ENCODE peak calls at places on chromosomes 3 and 15, in nine cellular contexts. V is activated B cell treated with CpG ODN at 0.5 μM for 24 hours, M is transverse colon, O is neural crest cell, G is dorsolateral prefrontal cortex, X is lower leg skin, K is body of pancreas, N is AG10803, Z is progenitor cell of endocrine pancreas. E is an unnamed sample.

GRCh38 chr15:67120009-67120838 is 54.8 kb downstream of the SMAD3 start:
- DNase-seq in V (no peak), M (no peak), O (no peak), G (no peak), X (no peak), K (no peak), N (no peak), Z (no peak), E (no peak)

GRCh38 chr3:138776961-138777360 is 57.8 kb downstream of the PIK3CB start:
- DNase-seq in V (no peak), M (no peak), O (no peak), G (no peak), X (no peak), K (no peak), N (no peak), Z (no peak), E (no peak)

GRCh38 chr15:34582461-34583357 is 742 bp downstream of the GOLGA8B start:
- DNase-seq in V (peak), M (peak), O (no peak), G (no peak), X (no peak), K (peak), N (peak), Z (peak), E (peak)

GRCh38 chr3:12969487-12969886 is 103.7 kb downstream of the IQSEC1 start:
- DNase-seq in V (no peak), M (no peak), O (no peak), G (peak), X (no peak), K (no peak), N (no peak), Z (no peak), E (no peak)

GRCh38 chr15:39736646-39737550 is 45.7 kb downstream of the FSIP1 start:
- DNase-seq in V (no peak), M (no peak), O (no peak), G (no peak), X (no peak), K (no peak), N (no peak), Z (no peak), E (no peak)

GRCh38 chr15:67501177-67501835 is 19.6 kb upstream of the C15orf61 start:
- DNase-seq in V (no peak), M (no peak), O (no peak), G (no peak), X (no peak), K (no peak), N (peak), Z (no peak), E (no peak)

GRCh38 chr3:184566441-184567414 is 5.1 kb downstream of the EPHB3 start:
- DNase-seq in V (no peak), M (peak), O (no peak), G (no peak), X (peak), K (peak), N (no peak), Z (no peak), E (no peak)

GRCh38 chr3:128226794-128227399 is 73.6 kb downstream of the EEFSEC start:
- DNase-seq in V (no peak), M (no peak), O (peak), G (no peak), X (no peak), K (peak), N (peak), Z (peak), E (no peak)

GRCh38 chr15:40764766-40765136 is 883 bp downstream of the GCHFR start:
- DNase-seq in V (no peak), M (no peak), O (no peak), G (no peak), X (no peak), K (no peak), N (no peak), Z (no peak), E (no peak)

GRCh38 chr15:63601727-63602185 is 4.6 kb downstream of the FBXL22 start:
- DNase-seq in V (no peak), M (peak), O (no peak), G (no peak), X (no peak), K (peak), N (no peak), Z (no peak), E (no peak)

GRCh38 chr3:108381531-108381930 is 85.2 kb downstream of the HHLA2 start:
- DNase-seq in V (no peak), M (no peak), O (no peak), G (no peak), X (no peak), K (no peak), N (no peak), Z (no peak), E (no peak)

GRCh38 chr3:159200176-159200575 is 398.3 kb downstream of the MFSD1 start:
- DNase-seq in V (no peak), M (no peak), O (no peak), G (no peak), X (no peak), K (no peak), N (peak), Z (no peak), E (no peak)

GRCh38 chr3:63863150-63864007 is at the start of the genes ATXN7 and THOC7:
- DNase-seq in V (peak), M (peak), O (peak), G (peak), X (peak), K (peak), N (peak), Z (peak), E (peak)

GRCh38 chr3:103873897-103874545 is 1439.2 kb downstream of the ZPLD1 start:
- DNase-seq in V (no peak), M (no peak), O (no peak), G (no peak), X (no peak), K (no peak), N (no peak), Z (no peak), E (no peak)

GRCh38 chr15:42348083-42348482 is 11.2 kb upstream of the CAPN3 start:
- DNase-seq in V (no peak), M (no peak), O (no peak), G (no peak), X (no peak), K (no peak), N (peak), Z (no peak), E (no peak)

GRCh38 chr15:88664151-88664778 is 25.4 kb downstream of the ISG20 start:
- DNase-seq in V (no peak), M (no peak), O (no peak), G (no peak), X (no peak), K (no peak), N (no peak), Z (no peak), E (no peak)

GRCh38 chr3:122299872-122300460 is 25.1 kb upstream of the CSTA start:
- DNase-seq in V (no peak), M (no peak), O (peak), G (no peak), X (no peak), K (no peak), N (no peak), Z (no peak), E (no peak)

GRCh38 chr3:118907909-118908308 is 126.7 kb downstream of the IGSF11 start:
- DNase-seq in V (no peak), M (no peak), O (no peak), G (no peak), X (no peak), K (no peak), N (no peak), Z (no peak), E (no peak)

GRCh38 chr15:41944313-41944940 is 27.9 kb downstream of the EHD4 start:
- DNase-seq in V (no peak), M (no peak), O (no peak), G (no peak), X (no peak), K (peak), N (peak), Z (no peak), E (no peak)

GRCh38 chr3:71258116-71258515 is 325.4 kb downstream of the FOXP1 start:
- DNase-seq in V (no peak), M (no peak), O (no peak), G (no peak), X (no peak), K (no peak), N (peak), Z (no peak), E (no peak)

GRCh38 chr3:101724329-101725191 is at the start of gene CEP97:
- DNase-seq in V (peak), M (peak), O (peak), G (peak), X (peak), K (peak), N (peak), Z (peak), E (peak)

GRCh38 chr3:127073931-127074820 is 91.3 kb downstream of the PLXNA1 start:
- DNase-seq in V (no peak), M (no peak), O (no peak), G (peak), X (no peak), K (no peak), N (peak), Z (no peak), E (no peak)

GRCh38 chr3:183253961-183254815 is 1.1 kb downstream of the B3GNT5 start:
- DNase-seq in V (peak), M (peak), O (peak), G (no peak), X (no peak), K (peak), N (no peak), Z (peak), E (peak)

GRCh38 chr3:127100459-127101410 is 92.2 kb upstream of the PRR23E start:
- DNase-seq in V (no peak), M (no peak), O (no peak), G (peak), X (no peak), K (no peak), N (no peak), Z (no peak), E (no peak)

GRCh38 chr3:44136421-44136820 is 105.3 kb upstream of the TOPAZ1 start:
- DNase-seq in V (no peak), M (no peak), O (no peak), G (no peak), X (no peak), K (no peak), N (no peak), Z (no peak), E (no peak)

GRCh38 chr15:32028921-32029320 is 1.4 kb upstream of the CHRNA7 start:
- DNase-seq in V (no peak), M (no peak), O (peak), G (no peak), X (no peak), K (no peak), N (no peak), Z (no peak), E (no peak)

GRCh38 chr3:23865595-23866396 is 51.0 kb downstream of the NKIRAS1 start:
- DNase-seq in V (no peak), M (peak), O (peak), G (no peak), X (no peak), K (no peak), N (no peak), Z (no peak), E (no peak)

GRCh38 chr3:59812188-59812587 is 762.4 kb upstream of the CFAP20DC start:
- DNase-seq in V (no peak), M (no peak), O (no peak), G (no peak), X (no peak), K (no peak), N (no peak), Z (no peak), E (no peak)

GRCh38 chr15:20351448-20351961 is 190.1 kb downstream of the GOLGA6L6 start:
- DNase-seq in V (no peak), M (no peak), O (no peak), G (peak), X (no peak), K (peak), N (no peak), Z (no peak), E (peak)

GRCh38 chr3:186303985-186304384 is 58.0 kb downstream of the DGKG start:
- DNase-seq in V (no peak), M (no peak), O (no peak), G (no peak), X (no peak), K (no peak), N (no peak), Z (no peak), E (no peak)

GRCh38 chr3:16741890-16742289 is 136.7 kb upstream of the DAZL start:
- DNase-seq in V (no peak), M (no peak), O (no peak), G (no peak), X (no peak), K (no peak), N (peak), Z (no peak), E (no peak)

GRCh38 chr3:177640319-177640997 is 443.2 kb upstream of the TBL1XR1 start:
- DNase-seq in V (no peak), M (no peak), O (no peak), G (no peak), X (no peak), K (no peak), N (no peak), Z (no peak), E (no peak)

GRCh38 chr15:89781891-89782618 is 5.9 kb downstream of the MESP2 start:
- DNase-seq in V (no peak), M (peak), O (no peak), G (no peak), X (no peak), K (peak), N (peak), Z (no peak), E (no peak)

GRCh38 chr3:77563012-77563411 is 523.1 kb downstream of the ROBO2 start:
- DNase-seq in V (no peak), M (no peak), O (no peak), G (no peak), X (no peak), K (peak), N (no peak), Z (no peak), E (no peak)

GRCh38 chr3:111566844-111567243 is 24.8 kb downstream of the CD96 start:
- DNase-seq in V (no peak), M (no peak), O (no peak), G (no peak), X (no peak), K (no peak), N (no peak), Z (no peak), E (no peak)

GRCh38 chr3:55708242-55708641 is 221.1 kb upstream of the WNT5A start:
- DNase-seq in V (no peak), M (no peak), O (no peak), G (no peak), X (no peak), K (no peak), N (no peak), Z (no peak), E (no peak)

GRCh38 chr3:55701997-55702396 is 214.9 kb upstream of the WNT5A start:
- DNase-seq in V (no peak), M (no peak), O (no peak), G (no peak), X (no peak), K (no peak), N (no peak), Z (no peak), E (no peak)

GRCh38 chr3:55704521-55704920 is 217.4 kb upstream of the WNT5A start:
- DNase-seq in V (no peak), M (no peak), O (no peak), G (no peak), X (no peak), K (no peak), N (peak), Z (no peak), E (no peak)

GRCh38 chr3:55698826-55699225 is 211.7 kb upstream of the WNT5A start:
- DNase-seq in V (no peak), M (no peak), O (no peak), G (no peak), X (no peak), K (no peak), N (no peak), Z (no peak), E (no peak)

DNA sequence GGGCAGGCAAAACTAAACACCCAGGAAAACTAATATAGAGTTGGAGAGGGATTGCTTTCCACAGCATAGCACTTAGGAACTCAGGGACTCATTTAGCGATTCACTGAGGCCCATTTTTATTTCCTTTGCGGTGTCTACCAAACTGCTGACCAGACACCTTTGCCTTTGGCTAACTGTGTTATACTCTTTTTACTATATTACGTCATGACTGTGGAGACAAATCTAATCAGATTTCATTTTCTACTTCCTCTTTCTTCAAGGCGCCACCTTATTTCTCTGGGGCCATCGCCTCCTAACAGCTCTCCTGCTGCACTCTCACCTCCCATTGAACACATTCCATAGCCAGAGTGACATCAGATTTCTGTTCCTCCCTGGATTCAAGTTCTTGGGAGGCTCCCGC is 215.7 kb upstream of the WNT5A start:
- DNase-seq in V (no peak), M (no peak), O (no peak), G (no peak), X (no peak), K (no peak), N (no peak), Z (no peak), E (no peak)
- TF ChIP-seq CTCF in V (no peak), M (no peak), O (no peak), G (no peak), X (no peak), K (no peak), N (no peak), Z (no peak), E (no peak)

GRCh38 chr3:46870651-46871050 is 6.9 kb upstream of the PTH1R start:
- DNase-seq in V (no peak), M (no peak), O (no peak), G (no peak), X (no peak), K (no peak), N (no peak), Z (no peak), E (no peak)
- TF ChIP-seq CTCF in V (no peak), M (no peak), O (no peak), G (no peak), X (no peak), K (no peak), N (no peak), Z (no peak), E (no peak)

GRCh38 chr3:30606301-30607031 is at the start of gene TGFBR2:
- DNase-seq in V (peak), M (peak), O (peak), G (peak), X (peak), K (peak), N (peak), Z (peak), E (peak)
- TF ChIP-seq CTCF in V (no peak), M (peak), O (peak), G (no peak), X (no peak), K (peak), N (peak), Z (peak), E (no peak)

DNA sequence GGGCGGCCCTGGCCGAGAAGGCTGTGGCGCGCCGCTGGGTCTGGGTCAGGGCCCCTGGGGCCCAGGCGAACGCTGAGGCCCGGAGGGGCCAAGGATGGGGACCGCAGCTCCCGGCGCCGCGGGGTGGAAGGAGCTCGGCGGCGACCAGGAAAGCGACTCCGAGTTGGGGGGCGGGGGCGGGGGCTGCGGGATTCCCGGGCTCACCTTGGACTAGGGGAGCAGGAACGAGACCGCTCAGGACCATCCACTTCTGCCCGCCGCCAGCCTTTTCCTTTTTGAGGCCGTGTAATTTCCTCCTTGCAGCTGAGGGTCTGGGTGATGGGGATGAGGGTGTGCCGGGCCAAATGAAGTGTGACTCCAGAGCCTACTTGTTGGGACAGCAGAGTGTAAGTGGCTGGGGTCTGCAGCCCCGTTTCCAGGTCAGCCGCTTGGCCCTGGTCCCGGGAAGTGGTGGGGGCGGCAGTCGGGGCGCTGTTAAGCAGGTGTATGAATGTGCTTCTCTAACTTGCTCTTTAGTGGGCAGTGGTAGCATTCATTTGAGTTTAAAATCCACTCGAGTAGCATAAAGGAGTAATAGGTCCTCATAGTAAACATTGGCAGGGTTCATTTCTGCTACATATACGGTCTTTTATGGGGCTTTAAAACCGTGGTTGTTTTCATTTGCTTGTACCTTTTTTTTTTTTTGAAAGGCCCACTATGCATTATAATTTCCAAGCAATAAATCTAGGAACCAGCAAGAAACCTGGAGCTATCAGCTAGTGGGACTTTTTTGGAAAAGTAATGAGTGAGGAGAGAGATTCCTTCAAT is 717 bp downstream of the PXK start:
- DNase-seq in V (peak), M (peak), O (peak), G (peak), X (no peak), K (peak), N (peak), Z (no peak), E (peak)
- TF ChIP-seq CTCF in V (no peak), M (no peak), O (no peak), G (no peak), X (no peak), K (no peak), N (peak), Z (no peak), E (no peak)

GRCh38 chr15:84981054-84981710 is 474 bp upstream of the PDE8A start:
- DNase-seq in V (peak), M (peak), O (peak), G (peak), X (peak), K (peak), N (peak), Z (peak), E (peak)
- TF ChIP-seq CTCF in V (no peak), M (peak), O (peak), G (peak), X (no peak), K (peak), N (no peak), Z (peak), E (no peak)

GRCh38 chr3:65532164-65532563 is 506.6 kb downstream of the MAGI1 start:
- DNase-seq in V (no peak), M (no peak), O (no peak), G (no peak), X (no peak), K (no peak), N (no peak), Z (no peak), E (no peak)

GRCh38 chr3:65523878-65524277 is 514.8 kb downstream of the MAGI1 start:
- DNase-seq in V (no peak), M (no peak), O (no peak), G (no peak), X (no peak), K (no peak), N (no peak), Z (no peak), E (no peak)

GRCh38 chr3:65524544-65525070 is 514.1 kb downstream of the MAGI1 start:
- DNase-seq in V (no peak), M (no peak), O (no peak), G (no peak), X (no peak), K (no peak), N (no peak), Z (no peak), E (no peak)

GRCh38 chr3:65521032-65521431 is 517.7 kb downstream of the MAGI1 start:
- DNase-seq in V (no peak), M (no peak), O (no peak), G (no peak), X (no peak), K (no peak), N (no peak), Z (no peak), E (no peak)

DNA sequence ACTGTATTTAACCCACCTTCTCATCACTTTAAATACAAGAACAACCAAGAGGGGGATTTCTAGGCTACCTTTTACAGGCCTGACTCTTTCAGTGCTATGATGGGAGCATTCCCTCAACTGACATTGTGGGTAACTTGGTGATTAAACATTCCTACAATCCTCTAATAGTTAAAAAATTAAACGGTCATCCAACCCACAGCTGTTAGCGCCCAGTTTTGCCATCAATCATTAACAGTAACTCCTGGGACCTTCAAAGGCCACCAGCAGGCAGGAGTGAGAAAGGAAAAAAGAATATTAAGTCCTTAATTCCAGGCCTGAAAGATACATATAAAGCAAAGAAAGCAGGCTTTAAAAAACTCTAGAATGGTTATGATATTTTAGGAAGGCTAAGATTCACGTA is 512.1 kb downstream of the MAGI1 start:
- DNase-seq in V (no peak), M (no peak), O (no peak), G (no peak), X (no peak), K (no peak), N (no peak), Z (no peak), E (no peak)
- TF ChIP-seq CTCF in V (no peak), M (no peak), O (no peak), G (no peak), X (no peak), K (no peak), N (no peak), Z (no peak), E (no peak)

GRCh38 chr3:114147281-114147680 is 31.6 kb downstream of the DRD3 start:
- DNase-seq in V (no peak), M (no peak), O (no peak), G (no peak), X (no peak), K (no peak), N (no peak), Z (no peak), E (no peak)
- TF ChIP-seq CTCF in V (no peak), M (no peak), O (no peak), G (no peak), X (no peak), K (no peak), N (no peak), Z (no peak), E (no peak)

E was measured in natural killer cell.